ENCODE peak calls at places on chromosome 12, in nine cellular contexts. K is CD8-positive, alpha-beta T cell; O is endothelial cell of umbilical vein; C is Calu3; T is iris pigment epithelial cell; Q is HS-5; S is sigmoid colon; X is uterus; N is frontal cortex. Y is an unnamed sample.

GRCh38 chr12:79975143-79975542 is 40.2 kb upstream of the PPP1R12A start:
- DNase-seq in K (no peak), O (no peak), C (no peak), T (no peak), Q (no peak), S (no peak), X (no peak), N (no peak), Y (no peak)

GRCh38 chr12:3704512-3705348 is 48.2 kb downstream of the CRACR2A start:
- DNase-seq in K (no peak), O (peak), C (no peak), T (peak), Q (no peak), S (no peak), X (peak), N (no peak), Y (no peak)

GRCh38 chr12:77685112-77685511 is 145.6 kb upstream of the NAV3 start:
- DNase-seq in K (no peak), O (peak), C (peak), T (peak), Q (peak), S (no peak), X (peak), N (peak), Y (peak)

GRCh38 chr12:11684811-11685210 is 35.3 kb downstream of the ETV6 start:
- DNase-seq in K (no peak), O (no peak), C (no peak), T (no peak), Q (no peak), S (no peak), X (no peak), N (no peak), Y (no peak)

GRCh38 chr12:31970199-31970598 is 11.0 kb downstream of the RESF1 start:
- DNase-seq in K (no peak), O (no peak), C (peak), T (no peak), Q (no peak), S (no peak), X (no peak), N (no peak), Y (no peak)

GRCh38 chr12:40170593-40170992 is 54.2 kb upstream of the LRRK2 start:
- DNase-seq in K (no peak), O (no peak), C (no peak), T (no peak), Q (no peak), S (no peak), X (no peak), N (no peak), Y (no peak)

GRCh38 chr12:87870061-87870460 is 159.1 kb downstream of the C12orf50 start:
- DNase-seq in K (no peak), O (no peak), C (no peak), T (peak), Q (no peak), S (no peak), X (no peak), N (no peak), Y (no peak)

GRCh38 chr12:643478-644292 is 19.6 kb downstream of the NINJ2 start:
- DNase-seq in K (no peak), O (peak), C (no peak), T (no peak), Q (no peak), S (peak), X (peak), N (no peak), Y (no peak)

GRCh38 chr12:65403188-65403587 is 124.7 kb downstream of the MSRB3 start:
- DNase-seq in K (no peak), O (no peak), C (no peak), T (no peak), Q (no peak), S (peak), X (no peak), N (no peak), Y (no peak)

GRCh38 chr12:24764712-24765111 is 184.2 kb downstream of the BCAT1 start:
- DNase-seq in K (no peak), O (no peak), C (no peak), T (no peak), Q (no peak), S (no peak), X (no peak), N (no peak), Y (no peak)

GRCh38 chr12:89064780-89065179 is 287.5 kb downstream of the DUSP6 start:
- DNase-seq in K (no peak), O (no peak), C (peak), T (peak), Q (peak), S (no peak), X (no peak), N (no peak), Y (no peak)